ENCODE peak calls at places on chromosome 21, in eight cellular contexts. One of them, this sample, is unnamed.

GRCh38 chr21:37536616-37537278 is 170.2 kb downstream of the DYRK1A start:
- DNase-seq in NCI-H1105 treated with DMSO at 0.1 percent for 48 hours: no peak
- DNase-seq in ACHN: no peak
- DNase-seq in heart right ventricle: no peak
- DNase-seq in activated CD4-positive, alpha-beta T cell treated with anti-CD3 and anti-CD28 coated beads, Interleukin-2, amount 50 U/mL, for 48 hours: no peak
- DNase-seq in amniotic epithelial cell: peak
- DNase-seq in NCI-H1092 treated with DMSO at 0.1 percent for 48 hours: no peak
- DNase-seq in midbrain: no peak
- DNase-seq in this sample: no peak

GRCh38 chr21:41768371-41769042 is 1.7 kb upstream of the RIPK4 start:
- DNase-seq in NCI-H1105 treated with DMSO at 0.1 percent for 48 hours: peak
- DNase-seq in ACHN: peak
- DNase-seq in midbrain: no peak
- DNase-seq in heart right ventricle: no peak
- DNase-seq in NCI-H1092 treated with DMSO at 0.1 percent for 48 hours: peak
- DNase-seq in activated CD4-positive, alpha-beta T cell treated with anti-CD3 and anti-CD28 coated beads, Interleukin-2, amount 50 U/mL, for 48 hours: no peak
- DNase-seq in amniotic epithelial cell: peak
- DNase-seq in this sample: peak

GRCh38 chr21:34956416-34957316 is 92.4 kb downstream of the RUNX1 start:
- DNase-seq in activated CD4-positive, alpha-beta T cell treated with anti-CD3 and anti-CD28 coated beads, Interleukin-2, amount 50 U/mL, for 48 hours: no peak
- DNase-seq in midbrain: no peak
- DNase-seq in ACHN: no peak
- DNase-seq in NCI-H1092 treated with DMSO at 0.1 percent for 48 hours: no peak
- DNase-seq in NCI-H1105 treated with DMSO at 0.1 percent for 48 hours: no peak
- DNase-seq in amniotic epithelial cell: no peak
- DNase-seq in heart right ventricle: no peak
- DNase-seq in this sample: no peak

GRCh38 chr21:35578350-35578782 is 482.0 kb downstream of the SETD4 start:
- DNase-seq in heart right ventricle: no peak
- DNase-seq in NCI-H1092 treated with DMSO at 0.1 percent for 48 hours: no peak
- DNase-seq in activated CD4-positive, alpha-beta T cell treated with anti-CD3 and anti-CD28 coated beads, Interleukin-2, amount 50 U/mL, for 48 hours: no peak
- DNase-seq in midbrain: no peak
- DNase-seq in amniotic epithelial cell: peak
- DNase-seq in ACHN: no peak
- DNase-seq in NCI-H1105 treated with DMSO at 0.1 percent for 48 hours: no peak
- DNase-seq in this sample: peak

GRCh38 chr21:38773108-38774061 is 32.3 kb upstream of the ETS2 start:
- DNase-seq in midbrain: no peak
- DNase-seq in NCI-H1105 treated with DMSO at 0.1 percent for 48 hours: no peak
- DNase-seq in amniotic epithelial cell: peak
- DNase-seq in heart right ventricle: peak
- DNase-seq in ACHN: peak
- DNase-seq in NCI-H1092 treated with DMSO at 0.1 percent for 48 hours: no peak
- DNase-seq in activated CD4-positive, alpha-beta T cell treated with anti-CD3 and anti-CD28 coated beads, Interleukin-2, amount 50 U/mL, for 48 hours: peak
- DNase-seq in this sample: peak

GRCh38 chr21:38533887-38534286 is 35.6 kb upstream of the ERG start:
- DNase-seq in amniotic epithelial cell: peak
- DNase-seq in midbrain: no peak
- DNase-seq in heart right ventricle: no peak
- DNase-seq in activated CD4-positive, alpha-beta T cell treated with anti-CD3 and anti-CD28 coated beads, Interleukin-2, amount 50 U/mL, for 48 hours: no peak
- DNase-seq in NCI-H1092 treated with DMSO at 0.1 percent for 48 hours: no peak
- DNase-seq in NCI-H1105 treated with DMSO at 0.1 percent for 48 hours: no peak
- DNase-seq in ACHN: no peak
- DNase-seq in this sample: no peak

GRCh38 chr21:16570196-16570595 is 840.4 kb downstream of the USP25 start:
- DNase-seq in activated CD4-positive, alpha-beta T cell treated with anti-CD3 and anti-CD28 coated beads, Interleukin-2, amount 50 U/mL, for 48 hours: no peak
- DNase-seq in heart right ventricle: no peak
- DNase-seq in amniotic epithelial cell: peak
- DNase-seq in ACHN: no peak
- DNase-seq in NCI-H1105 treated with DMSO at 0.1 percent for 48 hours: no peak
- DNase-seq in midbrain: peak
- DNase-seq in NCI-H1092 treated with DMSO at 0.1 percent for 48 hours: no peak
- DNase-seq in this sample: no peak

GRCh38 chr21:35256468-35256988 is 207.4 kb upstream of the RUNX1 start:
- DNase-seq in NCI-H1105 treated with DMSO at 0.1 percent for 48 hours: peak
- DNase-seq in NCI-H1092 treated with DMSO at 0.1 percent for 48 hours: peak
- DNase-seq in heart right ventricle: peak
- DNase-seq in ACHN: peak
- DNase-seq in amniotic epithelial cell: peak
- DNase-seq in activated CD4-positive, alpha-beta T cell treated with anti-CD3 and anti-CD28 coated beads, Interleukin-2, amount 50 U/mL, for 48 hours: no peak
- DNase-seq in midbrain: no peak
- DNase-seq in this sample: peak

GRCh38 chr21:21682172-21682571 is 684.0 kb downstream of the NCAM2 start:
- DNase-seq in ACHN: no peak
- DNase-seq in midbrain: no peak
- DNase-seq in NCI-H1105 treated with DMSO at 0.1 percent for 48 hours: no peak
- DNase-seq in amniotic epithelial cell: no peak
- DNase-seq in activated CD4-positive, alpha-beta T cell treated with anti-CD3 and anti-CD28 coated beads, Interleukin-2, amount 50 U/mL, for 48 hours: no peak
- DNase-seq in heart right ventricle: no peak
- DNase-seq in NCI-H1092 treated with DMSO at 0.1 percent for 48 hours: no peak
- DNase-seq in this sample: peak

GRCh38 chr21:44965251-44966022 is 25.6 kb downstream of the SLX9 start:
- DNase-seq in NCI-H1105 treated with DMSO at 0.1 percent for 48 hours: no peak
- DNase-seq in activated CD4-positive, alpha-beta T cell treated with anti-CD3 and anti-CD28 coated beads, Interleukin-2, amount 50 U/mL, for 48 hours: peak
- DNase-seq in NCI-H1092 treated with DMSO at 0.1 percent for 48 hours: no peak
- DNase-seq in midbrain: no peak
- DNase-seq in ACHN: no peak
- DNase-seq in amniotic epithelial cell: peak
- DNase-seq in heart right ventricle: peak
- DNase-seq in this sample: peak

GRCh38 chr21:25313891-25314646 is 293.2 kb downstream of the MRPL39 start:
- DNase-seq in midbrain: no peak
- DNase-seq in NCI-H1105 treated with DMSO at 0.1 percent for 48 hours: peak
- DNase-seq in heart right ventricle: no peak
- DNase-seq in activated CD4-positive, alpha-beta T cell treated with anti-CD3 and anti-CD28 coated beads, Interleukin-2, amount 50 U/mL, for 48 hours: no peak
- DNase-seq in ACHN: peak
- DNase-seq in NCI-H1092 treated with DMSO at 0.1 percent for 48 hours: no peak
- DNase-seq in amniotic epithelial cell: peak
- DNase-seq in this sample: peak

GRCh38 chr21:28336299-28336698 is 656.4 kb downstream of the LTN1 start:
- DNase-seq in heart right ventricle: no peak
- DNase-seq in NCI-H1092 treated with DMSO at 0.1 percent for 48 hours: no peak
- DNase-seq in amniotic epithelial cell: peak
- DNase-seq in ACHN: peak
- DNase-seq in activated CD4-positive, alpha-beta T cell treated with anti-CD3 and anti-CD28 coated beads, Interleukin-2, amount 50 U/mL, for 48 hours: no peak
- DNase-seq in midbrain: peak
- DNase-seq in NCI-H1105 treated with DMSO at 0.1 percent for 48 hours: no peak
- DNase-seq in this sample: peak

GRCh38 chr21:31366825-31367224 is 22.8 kb upstream of the TIAM1 start:
- DNase-seq in amniotic epithelial cell: peak
- DNase-seq in ACHN: peak
- DNase-seq in heart right ventricle: no peak
- DNase-seq in midbrain: no peak
- DNase-seq in NCI-H1105 treated with DMSO at 0.1 percent for 48 hours: peak
- DNase-seq in NCI-H1092 treated with DMSO at 0.1 percent for 48 hours: no peak
- DNase-seq in activated CD4-positive, alpha-beta T cell treated with anti-CD3 and anti-CD28 coated beads, Interleukin-2, amount 50 U/mL, for 48 hours: no peak
- DNase-seq in this sample: peak

GRCh38 chr21:37207441-37208009 is 59.6 kb downstream of the VPS26C start:
- DNase-seq in activated CD4-positive, alpha-beta T cell treated with anti-CD3 and anti-CD28 coated beads, Interleukin-2, amount 50 U/mL, for 48 hours: no peak
- DNase-seq in amniotic epithelial cell: no peak
- DNase-seq in ACHN: no peak
- DNase-seq in NCI-H1105 treated with DMSO at 0.1 percent for 48 hours: no peak
- DNase-seq in NCI-H1092 treated with DMSO at 0.1 percent for 48 hours: no peak
- DNase-seq in heart right ventricle: no peak
- DNase-seq in midbrain: no peak
- DNase-seq in this sample: no peak

GRCh38 chr21:36422279-36423098 is 37.3 kb downstream of the CHAF1B start:
- DNase-seq in ACHN: peak
- DNase-seq in midbrain: no peak
- DNase-seq in heart right ventricle: peak
- DNase-seq in NCI-H1092 treated with DMSO at 0.1 percent for 48 hours: peak
- DNase-seq in amniotic epithelial cell: peak
- DNase-seq in activated CD4-positive, alpha-beta T cell treated with anti-CD3 and anti-CD28 coated beads, Interleukin-2, amount 50 U/mL, for 48 hours: peak
- DNase-seq in NCI-H1105 treated with DMSO at 0.1 percent for 48 hours: peak
- DNase-seq in this sample: peak

GRCh38 chr21:15552914-15553491 is 176.8 kb upstream of the USP25 start:
- DNase-seq in midbrain: no peak
- DNase-seq in ACHN: peak
- DNase-seq in heart right ventricle: no peak
- DNase-seq in NCI-H1105 treated with DMSO at 0.1 percent for 48 hours: peak
- DNase-seq in NCI-H1092 treated with DMSO at 0.1 percent for 48 hours: no peak
- DNase-seq in amniotic epithelial cell: peak
- DNase-seq in activated CD4-positive, alpha-beta T cell treated with anti-CD3 and anti-CD28 coated beads, Interleukin-2, amount 50 U/mL, for 48 hours: no peak
- DNase-seq in this sample: no peak

GRCh38 chr21:17828223-17828622 is 9.1 kb upstream of the C21orf91 start:
- DNase-seq in heart right ventricle: no peak
- DNase-seq in NCI-H1105 treated with DMSO at 0.1 percent for 48 hours: no peak
- DNase-seq in activated CD4-positive, alpha-beta T cell treated with anti-CD3 and anti-CD28 coated beads, Interleukin-2, amount 50 U/mL, for 48 hours: no peak
- DNase-seq in midbrain: no peak
- DNase-seq in NCI-H1092 treated with DMSO at 0.1 percent for 48 hours: no peak
- DNase-seq in ACHN: peak
- DNase-seq in amniotic epithelial cell: peak
- DNase-seq in this sample: peak

GRCh38 chr21:29501451-29501850 is 202.7 kb downstream of the BACH1 start:
- DNase-seq in midbrain: no peak
- DNase-seq in ACHN: no peak
- DNase-seq in activated CD4-positive, alpha-beta T cell treated with anti-CD3 and anti-CD28 coated beads, Interleukin-2, amount 50 U/mL, for 48 hours: no peak
- DNase-seq in amniotic epithelial cell: no peak
- DNase-seq in NCI-H1092 treated with DMSO at 0.1 percent for 48 hours: no peak
- DNase-seq in NCI-H1105 treated with DMSO at 0.1 percent for 48 hours: no peak
- DNase-seq in heart right ventricle: no peak
- DNase-seq in this sample: peak

GRCh38 chr21:27580276-27580675 is 613.4 kb upstream of the ADAMTS5 start:
- DNase-seq in heart right ventricle: no peak
- DNase-seq in midbrain: no peak
- DNase-seq in ACHN: no peak
- DNase-seq in NCI-H1092 treated with DMSO at 0.1 percent for 48 hours: no peak
- DNase-seq in amniotic epithelial cell: peak
- DNase-seq in NCI-H1105 treated with DMSO at 0.1 percent for 48 hours: no peak
- DNase-seq in activated CD4-positive, alpha-beta T cell treated with anti-CD3 and anti-CD28 coated beads, Interleukin-2, amount 50 U/mL, for 48 hours: no peak
- DNase-seq in this sample: peak

GRCh38 chr21:19874521-19874920 is 1123.7 kb upstream of the NCAM2 start:
- DNase-seq in heart right ventricle: no peak
- DNase-seq in activated CD4-positive, alpha-beta T cell treated with anti-CD3 and anti-CD28 coated beads, Interleukin-2, amount 50 U/mL, for 48 hours: no peak
- DNase-seq in NCI-H1105 treated with DMSO at 0.1 percent for 48 hours: no peak
- DNase-seq in midbrain: no peak
- DNase-seq in NCI-H1092 treated with DMSO at 0.1 percent for 48 hours: no peak
- DNase-seq in ACHN: no peak
- DNase-seq in amniotic epithelial cell: no peak
- DNase-seq in this sample: no peak

GRCh38 chr21:19986396-19986795 is 1011.8 kb upstream of the NCAM2 start:
- DNase-seq in ACHN: no peak
- DNase-seq in NCI-H1105 treated with DMSO at 0.1 percent for 48 hours: no peak
- DNase-seq in activated CD4-positive, alpha-beta T cell treated with anti-CD3 and anti-CD28 coated beads, Interleukin-2, amount 50 U/mL, for 48 hours: no peak
- DNase-seq in midbrain: no peak
- DNase-seq in heart right ventricle: no peak
- DNase-seq in amniotic epithelial cell: no peak
- DNase-seq in NCI-H1092 treated with DMSO at 0.1 percent for 48 hours: no peak
- DNase-seq in this sample: no peak

GRCh38 chr21:32554832-32555436 is 30.4 kb downstream of the TCP10L start:
- DNase-seq in midbrain: no peak
- DNase-seq in amniotic epithelial cell: no peak
- DNase-seq in NCI-H1105 treated with DMSO at 0.1 percent for 48 hours: no peak
- DNase-seq in NCI-H1092 treated with DMSO at 0.1 percent for 48 hours: no peak
- DNase-seq in activated CD4-positive, alpha-beta T cell treated with anti-CD3 and anti-CD28 coated beads, Interleukin-2, amount 50 U/mL, for 48 hours: no peak
- DNase-seq in ACHN: no peak
- DNase-seq in heart right ventricle: no peak
- DNase-seq in this sample: no peak

GRCh38 chr21:34953950-34954349 is 95.2 kb downstream of the RUNX1 start:
- DNase-seq in ACHN: no peak
- DNase-seq in NCI-H1105 treated with DMSO at 0.1 percent for 48 hours: no peak
- DNase-seq in amniotic epithelial cell: no peak
- DNase-seq in NCI-H1092 treated with DMSO at 0.1 percent for 48 hours: no peak
- DNase-seq in heart right ventricle: no peak
- DNase-seq in activated CD4-positive, alpha-beta T cell treated with anti-CD3 and anti-CD28 coated beads, Interleukin-2, amount 50 U/mL, for 48 hours: no peak
- DNase-seq in midbrain: no peak
- DNase-seq in this sample: no peak

GRCh38 chr21:17793675-17794123 is 25.5 kb downstream of the C21orf91 start:
- DNase-seq in midbrain: peak
- DNase-seq in ACHN: peak
- DNase-seq in NCI-H1105 treated with DMSO at 0.1 percent for 48 hours: no peak
- DNase-seq in amniotic epithelial cell: peak
- DNase-seq in NCI-H1092 treated with DMSO at 0.1 percent for 48 hours: no peak
- DNase-seq in activated CD4-positive, alpha-beta T cell treated with anti-CD3 and anti-CD28 coated beads, Interleukin-2, amount 50 U/mL, for 48 hours: no peak
- DNase-seq in heart right ventricle: no peak
- DNase-seq in this sample: peak

GRCh38 chr21:36127977-36128376 is 6.9 kb upstream of the CBR3 start:
- DNase-seq in NCI-H1105 treated with DMSO at 0.1 percent for 48 hours: no peak
- DNase-seq in heart right ventricle: no peak
- DNase-seq in midbrain: no peak
- DNase-seq in amniotic epithelial cell: no peak
- DNase-seq in ACHN: no peak
- DNase-seq in NCI-H1092 treated with DMSO at 0.1 percent for 48 hours: no peak
- DNase-seq in activated CD4-positive, alpha-beta T cell treated with anti-CD3 and anti-CD28 coated beads, Interleukin-2, amount 50 U/mL, for 48 hours: no peak
- DNase-seq in this sample: no peak

GRCh38 chr21:44551290-44552015 is at the start of gene KRTAP10-2:
- DNase-seq in NCI-H1105 treated with DMSO at 0.1 percent for 48 hours: no peak
- DNase-seq in ACHN: no peak
- DNase-seq in activated CD4-positive, alpha-beta T cell treated with anti-CD3 and anti-CD28 coated beads, Interleukin-2, amount 50 U/mL, for 48 hours: no peak
- DNase-seq in heart right ventricle: no peak
- DNase-seq in midbrain: no peak
- DNase-seq in amniotic epithelial cell: no peak
- DNase-seq in NCI-H1092 treated with DMSO at 0.1 percent for 48 hours: no peak
- DNase-seq in this sample: no peak

GRCh38 chr21:38945536-38946245 is 140.0 kb downstream of the ETS2 start:
- DNase-seq in amniotic epithelial cell: peak
- DNase-seq in heart right ventricle: no peak
- DNase-seq in NCI-H1105 treated with DMSO at 0.1 percent for 48 hours: peak
- DNase-seq in ACHN: no peak
- DNase-seq in NCI-H1092 treated with DMSO at 0.1 percent for 48 hours: peak
- DNase-seq in midbrain: no peak
- DNase-seq in activated CD4-positive, alpha-beta T cell treated with anti-CD3 and anti-CD28 coated beads, Interleukin-2, amount 50 U/mL, for 48 hours: no peak
- DNase-seq in this sample: peak

GRCh38 chr21:27681841-27682240 is 715.0 kb upstream of the ADAMTS5 start:
- DNase-seq in activated CD4-positive, alpha-beta T cell treated with anti-CD3 and anti-CD28 coated beads, Interleukin-2, amount 50 U/mL, for 48 hours: no peak
- DNase-seq in ACHN: no peak
- DNase-seq in midbrain: no peak
- DNase-seq in NCI-H1092 treated with DMSO at 0.1 percent for 48 hours: no peak
- DNase-seq in NCI-H1105 treated with DMSO at 0.1 percent for 48 hours: no peak
- DNase-seq in amniotic epithelial cell: peak
- DNase-seq in heart right ventricle: no peak
- DNase-seq in this sample: peak

GRCh38 chr21:46092811-46093667 is 4.9 kb upstream of the COL6A2 start:
- DNase-seq in activated CD4-positive, alpha-beta T cell treated with anti-CD3 and anti-CD28 coated beads, Interleukin-2, amount 50 U/mL, for 48 hours: no peak
- DNase-seq in NCI-H1092 treated with DMSO at 0.1 percent for 48 hours: no peak
- DNase-seq in midbrain: no peak
- DNase-seq in heart right ventricle: no peak
- DNase-seq in ACHN: no peak
- DNase-seq in amniotic epithelial cell: peak
- DNase-seq in NCI-H1105 treated with DMSO at 0.1 percent for 48 hours: no peak
- DNase-seq in this sample: no peak

GRCh38 chr21:39484711-39485264 is 33.0 kb downstream of the SH3BGR start:
- DNase-seq in midbrain: no peak
- DNase-seq in NCI-H1092 treated with DMSO at 0.1 percent for 48 hours: no peak
- DNase-seq in activated CD4-positive, alpha-beta T cell treated with anti-CD3 and anti-CD28 coated beads, Interleukin-2, amount 50 U/mL, for 48 hours: no peak
- DNase-seq in NCI-H1105 treated with DMSO at 0.1 percent for 48 hours: no peak
- DNase-seq in heart right ventricle: no peak
- DNase-seq in ACHN: no peak
- DNase-seq in amniotic epithelial cell: no peak
- DNase-seq in this sample: no peak

GRCh38 chr21:45906859-45907258 is 74.7 kb upstream of the COL6A1 start:
- DNase-seq in ACHN: no peak
- DNase-seq in NCI-H1105 treated with DMSO at 0.1 percent for 48 hours: no peak
- DNase-seq in heart right ventricle: no peak
- DNase-seq in midbrain: no peak
- DNase-seq in amniotic epithelial cell: no peak
- DNase-seq in NCI-H1092 treated with DMSO at 0.1 percent for 48 hours: no peak
- DNase-seq in activated CD4-positive, alpha-beta T cell treated with anti-CD3 and anti-CD28 coated beads, Interleukin-2, amount 50 U/mL, for 48 hours: no peak
- DNase-seq in this sample: no peak

This sample was measured in brain microvascular endothelial cell.